ENCODE peak calls at places on chromosomes 16 and 17, in ten cellular contexts. H is bronchial epithelial cell, I is choroid plexus epithelial cell, Q is endothelial cell, S is H1, A is astrocyte of the cerebellum, T is endothelial cell of umbilical vein, P is GM12864, O is fibroblast of the aortic adventitia, R is lower lobe of right lung. B is an unnamed sample.

GRCh38 chr17:45294506-45294905 is 22.3 kb downstream of the MAP3K14 start:
- DNase-seq in T (peak; percentile 68), R (no peak), I (peak; percentile 85), Q (no peak), P (no peak), S (no peak), A (peak; percentile 85), H (no peak), O (peak; percentile 97), B (peak; percentile 62)

GRCh38 chr16:19559242-19559910 is 3.9 kb downstream of the VPS35L start:
- DNase-seq in Q (peak; percentile 26), R (no peak), H (peak; percentile 45), A (peak; percentile 48), S (no peak), T (peak; percentile 59), P (no peak), O (peak; percentile 88), I (peak; percentile 83), B (peak; percentile 69)

GRCh38 chr16:10988164-10988803 is 43.9 kb downstream of the CLEC16A start:
- DNase-seq in A (no peak), Q (peak; percentile 33), O (no peak), R (peak; percentile 51), I (no peak), S (no peak), H (no peak), T (no peak), P (no peak), B (no peak)

GRCh38 chr16:84115919-84116719 is 623 bp downstream of the MBTPS1 start:
- DNase-seq in P (no peak), T (peak; percentile 52), A (no peak), O (peak; percentile 59), H (peak; percentile 38), Q (no peak), S (no peak), R (no peak), I (peak; percentile 60), B (peak; percentile 52)

GRCh38 chr17:40528692-40529417 is 27.4 kb upstream of the TNS4 start:
- DNase-seq in S (no peak), T (no peak), I (no peak), P (no peak), A (no peak), R (no peak), Q (no peak), O (no peak), H (no peak), B (no peak)

GRCh38 chr17:51166987-51167931 is 1.0 kb downstream of the NME2 start:
- DNase-seq in I (peak; percentile 41), Q (peak; percentile 79), A (no peak), S (no peak), H (no peak), O (peak; percentile 31), P (no peak), T (peak; percentile 62), R (no peak), B (peak; percentile 58)

GRCh38 chr16:88062341-88062861 is 111.2 kb downstream of the BANP start:
- DNase-seq in H (no peak), I (peak; percentile 76), T (no peak), R (peak; percentile 34), O (peak; percentile 91), S (no peak), A (peak; percentile 55), Q (no peak), P (no peak), B (no peak)

GRCh38 chr16:86088816-86089215 is 189.9 kb downstream of the IRF8 start:
- DNase-seq in A (no peak), O (no peak), H (no peak), P (no peak), T (no peak), S (no peak), I (no peak), Q (no peak), R (no peak), B (no peak)

GRCh38 chr17:80826346-80826954 is 165.2 kb upstream of the CHMP6 start:
- DNase-seq in S (no peak), A (no peak), Q (no peak), I (no peak), P (no peak), R (peak; percentile 34), H (no peak), T (no peak), O (no peak), B (no peak)

GRCh38 chr16:87702325-87702811 is 63.4 kb downstream of the KLHDC4 start:
- DNase-seq in H (no peak), T (peak; percentile 84), R (no peak), I (peak; percentile 63), P (no peak), Q (peak; percentile 73), O (peak; percentile 11), S (no peak), A (no peak), B (no peak)

GRCh38 chr17:29972277-29972676 is 30.8 kb downstream of the EFCAB5 start:
- DNase-seq in A (no peak), T (no peak), P (no peak), H (no peak), S (no peak), Q (no peak), I (no peak), R (no peak), O (no peak), B (no peak)

GRCh38 chr17:63358111-63358839 is 87.8 kb downstream of the CYB561 start:
- DNase-seq in Q (no peak), I (peak; percentile 93), T (peak; percentile 88), H (peak; percentile 20), S (no peak), R (no peak), A (peak; percentile 57), P (no peak), O (peak; percentile 90), B (no peak)

GRCh38 chr17:76865174-76865573 is 3.0 kb upstream of the MGAT5B start:
- DNase-seq in R (no peak), H (no peak), T (no peak), S (no peak), Q (no peak), I (no peak), P (no peak), A (no peak), O (no peak), B (peak; percentile 50)

GRCh38 chr16:66943426-66944053 is 8.2 kb downstream of the CES2 start:
- DNase-seq in H (no peak), S (no peak), R (no peak), I (no peak), T (no peak), Q (no peak), O (no peak), P (no peak), A (no peak), B (no peak)

DNA sequence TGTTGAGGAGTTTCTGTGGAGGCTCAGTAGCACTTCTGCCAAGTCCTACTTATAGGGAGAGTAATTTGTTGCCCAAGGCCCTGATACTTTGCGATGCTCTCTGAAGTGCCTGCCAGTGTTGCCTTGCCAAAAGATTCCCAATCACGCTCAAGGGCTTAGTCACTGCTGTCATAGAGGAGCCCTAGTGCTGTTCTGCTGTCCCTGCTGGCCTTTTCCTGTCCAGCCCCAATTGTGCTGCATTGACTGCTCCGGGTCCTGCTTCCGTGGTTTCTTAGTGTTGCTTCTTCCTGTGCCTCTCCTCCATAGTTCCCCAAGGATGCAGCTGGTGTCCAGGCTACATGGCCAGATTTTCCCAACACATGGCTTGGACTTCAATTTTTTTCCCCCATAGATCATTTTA is 13.9 kb downstream of the NUP93 start:
- DNase-seq in I (no peak), A (no peak), T (peak; percentile 11), Q (peak; percentile 43), P (no peak), S (no peak), H (no peak), O (peak; percentile 40), R (no peak), B (peak; percentile 81)
- TF ChIP-seq CTCF in I (no peak), A (no peak), T (no peak), Q (no peak), P (no peak), S (no peak), H (no peak), O (no peak), R (no peak), B (no peak)

DNA sequence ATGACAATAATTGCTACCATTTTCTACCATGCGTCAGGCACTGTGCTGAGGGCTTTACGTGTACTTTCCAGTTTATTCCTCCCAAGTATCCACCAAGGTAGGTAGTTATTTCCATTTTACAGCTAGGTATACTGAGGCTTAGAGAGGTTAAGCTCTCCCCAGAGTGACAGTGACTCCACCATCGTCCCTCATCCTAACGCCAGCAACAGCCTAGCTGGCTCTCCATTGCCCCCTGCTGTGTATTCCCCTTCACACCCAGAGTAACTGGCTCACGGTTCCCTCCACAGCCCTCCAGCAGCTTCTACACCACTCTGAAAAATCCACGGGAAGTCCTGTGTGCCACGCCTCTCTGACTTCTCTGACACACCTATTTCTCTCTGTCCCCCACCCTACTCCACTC is 7.1 kb upstream of the ASGR1 start:
- DNase-seq in I (no peak), T (no peak), Q (no peak), O (no peak), S (no peak), H (no peak), P (no peak), A (no peak), R (peak; percentile 15), B (no peak)
- TF ChIP-seq CTCF in I (peak; percentile 15), T (peak; percentile 12), Q (no peak), O (peak; percentile 5), S (peak; percentile 35), H (peak; percentile 4), P (peak; percentile 59), A (no peak), R (no peak), B (no peak)

DNA sequence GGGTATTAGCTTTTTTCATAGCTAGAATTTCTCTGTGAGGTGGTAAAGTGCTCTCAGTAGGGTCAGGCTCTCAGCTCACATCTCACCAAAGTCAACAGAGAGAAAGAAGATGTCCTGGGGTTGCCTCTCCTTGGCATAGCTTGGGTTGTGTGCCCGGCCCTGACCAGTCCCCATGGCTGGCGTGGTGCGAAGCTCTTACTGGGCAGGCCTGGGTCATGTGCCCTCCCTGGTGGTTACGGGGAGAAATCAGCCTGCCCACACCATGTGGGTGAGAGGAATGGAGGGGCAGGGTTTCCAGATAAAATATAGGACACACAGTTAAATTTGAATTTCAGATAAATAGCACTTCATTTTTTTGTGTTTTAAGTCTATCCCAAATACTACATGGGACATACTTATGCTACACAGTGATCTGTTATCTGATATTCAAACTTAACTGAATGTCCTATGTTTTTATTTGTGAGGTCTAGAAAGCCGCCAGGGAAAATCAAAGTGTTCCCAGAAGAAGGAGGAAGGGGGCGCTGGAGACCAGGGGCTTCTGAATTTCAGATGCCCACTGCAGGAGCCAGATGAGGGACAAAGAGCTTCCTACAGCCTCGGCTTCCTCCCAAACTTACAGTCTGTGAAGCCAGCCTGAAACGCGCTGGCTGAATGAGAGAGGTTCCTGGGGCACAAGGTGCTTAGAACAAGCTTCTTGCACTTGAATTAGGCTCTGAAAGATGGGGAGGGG is 45.4 kb downstream of the NKD1 start:
- DNase-seq in A (peak; percentile 16), S (peak; percentile 23), Q (peak; percentile 68), H (no peak), T (peak; percentile 24), R (no peak), I (peak; percentile 17), O (no peak), P (no peak), B (no peak)
- TF ChIP-seq CTCF in A (peak; percentile 57), S (peak; percentile 69), Q (peak; percentile 26), H (no peak), T (peak; percentile 16), R (peak; percentile 13), I (peak; percentile 48), O (peak; percentile 22), P (no peak), B (no peak)

DNA sequence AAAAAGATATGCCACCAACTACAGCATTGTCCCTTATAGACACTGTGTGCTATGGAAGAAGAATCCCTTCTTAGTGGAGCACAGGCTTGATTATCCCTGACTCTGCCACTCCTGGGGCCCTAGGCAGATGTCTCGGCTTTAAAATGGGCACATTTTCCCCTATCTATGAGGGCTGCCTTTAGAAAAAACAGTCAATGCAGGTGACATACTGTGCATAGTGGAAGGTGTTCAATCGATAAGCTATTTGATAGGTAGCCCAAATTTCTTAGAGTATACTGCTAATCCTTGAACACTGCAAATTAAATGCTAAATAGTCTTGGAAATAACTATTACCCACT is 64.4 kb downstream of the PARN start:
- DNase-seq in P (no peak), Q (no peak), T (no peak), R (no peak), I (no peak), H (no peak), O (no peak), S (no peak), A (no peak), B (no peak)
- TF ChIP-seq CTCF in P (no peak), Q (no peak), T (no peak), R (no peak), I (no peak), H (no peak), O (no peak), S (no peak), A (no peak), B (no peak)

B was measured in MCF 10A.